ENCODE peak calls at places on chromosomes 2 and 18, in ten cellular contexts. H is cardiac fibroblast; D is glutamatergic neuron; Z is fibroblast of pulmonary artery; P is BE2C; I is CD4-positive, alpha-beta T cell; Q is neural crest cell; S is heart left ventricle; X is CD8-positive, alpha-beta T cell; V is GM13977. Y is an unnamed sample.

GRCh38 chr18:68103561-68103960 is 587.0 kb upstream of the DSEL start:
- DNase-seq in I (no peak), D (no peak), P (no peak), Z (no peak), X (no peak), V (no peak), S (no peak), Q (no peak), H (peak), Y (peak)

GRCh38 chr18:57772387-57772799 is 30.7 kb downstream of the ATP8B1 start:
- DNase-seq in Z (no peak), S (no peak), X (no peak), H (no peak), I (no peak), V (no peak), D (no peak), P (no peak), Q (no peak), Y (no peak)

GRCh38 chr2:99865818-99866676 is 276.3 kb downstream of the AFF3 start:
- DNase-seq in Q (no peak), Z (no peak), P (no peak), I (no peak), H (no peak), D (no peak), S (no peak), X (no peak), V (no peak), Y (no peak)

GRCh38 chr2:134118279-134119116 is 135.4 kb upstream of the MGAT5 start:
- DNase-seq in H (peak), X (peak), S (peak), D (peak), I (peak), Q (peak), P (peak), Z (peak), V (peak), Y (peak)

GRCh38 chr2:10892316-10892715 is 19.4 kb upstream of the KCNF1 start:
- DNase-seq in I (no peak), H (no peak), X (no peak), Z (no peak), P (no peak), S (no peak), D (no peak), Q (no peak), V (no peak), Y (no peak)

GRCh38 chr2:168538534-168538933 is 82.5 kb downstream of the CERS6 start:
- DNase-seq in I (no peak), P (no peak), Z (no peak), Q (no peak), S (no peak), D (no peak), V (no peak), H (no peak), X (no peak), Y (no peak)

GRCh38 chr2:160582481-160583161 is 89.0 kb upstream of the RBMS1 start:
- DNase-seq in S (no peak), Z (peak), X (no peak), Q (no peak), V (no peak), I (no peak), P (no peak), D (no peak), H (peak), Y (peak)

GRCh38 chr2:23506460-23507266 is 121.7 kb downstream of the KLHL29 start:
- DNase-seq in V (no peak), P (no peak), I (no peak), Q (no peak), H (peak), Z (peak), X (no peak), D (no peak), S (no peak), Y (peak)

GRCh38 chr2:134181219-134181618 is 72.7 kb upstream of the MGAT5 start:
- DNase-seq in V (peak), Q (no peak), P (no peak), H (no peak), I (peak), X (peak), S (no peak), Z (no peak), D (no peak), Y (no peak)

GRCh38 chr2:11582526-11583202 is 48.8 kb downstream of the GREB1 start:
- DNase-seq in V (peak), Q (peak), H (peak), X (peak), P (peak), S (peak), Z (peak), D (peak), I (peak), Y (peak)

GRCh38 chr2:188132385-188132784 is 159.3 kb upstream of the GULP1 start:
- DNase-seq in X (no peak), H (peak), I (no peak), P (peak), Q (no peak), D (no peak), Z (peak), S (peak), V (no peak), Y (peak)

GRCh38 chr2:191691016-191691725 is 13.2 kb downstream of the NABP1 start:
- DNase-seq in I (peak), P (peak), Q (peak), H (peak), X (peak), D (no peak), V (peak), S (peak), Z (peak), Y (peak)

GRCh38 chr18:10793730-10794370 is 268.0 kb downstream of the NAPG start:
- DNase-seq in D (no peak), P (no peak), X (no peak), V (no peak), Q (no peak), I (no peak), Z (no peak), S (no peak), H (no peak), Y (peak)
- TF ChIP-seq CTCF in D (no peak), P (no peak), X (no peak), V (no peak), Q (no peak), I (no peak), Z (no peak), S (no peak), H (no peak), Y (no peak)

DNA sequence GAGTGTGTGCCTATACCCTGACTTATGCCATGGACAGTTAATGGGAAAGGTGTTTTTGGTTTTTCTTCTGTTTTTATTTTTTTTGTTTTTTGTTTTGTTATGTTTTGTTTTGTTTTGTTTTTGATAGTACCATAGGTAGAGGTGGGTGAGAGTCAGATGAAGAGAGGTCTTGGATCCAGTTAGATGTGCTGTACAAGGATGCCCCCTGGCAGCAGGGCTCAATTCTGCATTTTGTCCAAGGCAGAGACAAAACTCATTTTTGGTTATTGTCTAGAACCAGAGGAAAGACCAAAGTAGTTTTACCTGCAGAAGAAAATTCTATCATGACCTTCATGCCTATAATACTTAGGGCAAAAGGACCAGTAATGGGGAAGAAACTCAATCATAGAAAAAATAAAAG is 48.5 kb downstream of the SLC5A7 start:
- DNase-seq in Z (no peak), S (no peak), X (no peak), P (no peak), Q (no peak), D (no peak), I (no peak), H (no peak), V (no peak), Y (no peak)
- TF ChIP-seq CTCF in Z (no peak), S (no peak), X (no peak), P (no peak), Q (peak), D (no peak), I (no peak), H (no peak), V (peak), Y (no peak)

DNA sequence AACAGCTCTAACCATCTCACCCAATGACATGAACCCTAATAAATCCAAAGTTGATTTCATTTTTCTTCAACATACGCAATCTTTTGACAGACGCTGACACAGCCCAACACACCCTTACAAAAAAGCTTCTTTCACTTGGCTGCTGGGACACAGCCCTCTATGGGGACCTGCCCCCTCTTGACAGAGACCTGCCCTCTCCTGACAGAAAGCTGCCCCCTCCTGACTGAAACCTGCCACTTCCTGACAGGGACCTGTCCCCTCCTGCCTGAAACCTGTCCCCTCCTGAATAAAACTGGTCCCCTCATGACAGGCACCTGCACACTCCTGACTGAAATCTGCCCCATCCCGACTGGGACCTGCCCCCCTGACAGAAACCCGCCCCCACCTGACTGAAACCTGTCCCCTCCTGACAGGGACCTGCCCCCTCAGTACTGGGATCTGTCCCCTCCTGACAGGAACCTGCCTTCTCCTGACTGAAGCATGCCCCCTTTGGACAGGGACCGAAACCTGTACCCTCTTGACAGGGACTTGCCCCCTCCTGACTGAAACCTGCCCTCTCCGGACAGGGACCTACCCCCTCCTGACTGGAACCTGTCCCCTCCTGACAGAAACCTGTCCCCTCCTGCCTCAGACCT is 87.9 kb downstream of the PXDN start:
- DNase-seq in Q (no peak), S (no peak), Z (no peak), P (no peak), D (no peak), V (no peak), I (no peak), X (no peak), H (no peak), Y (no peak)
- TF ChIP-seq CTCF in Q (no peak), S (no peak), Z (no peak), P (no peak), D (no peak), V (no peak), I (no peak), X (no peak), H (no peak), Y (peak)

GRCh38 chr2:20577495-20578235 is 73.2 kb downstream of the HS1BP3 start:
- DNase-seq in X (no peak), Q (no peak), I (no peak), S (no peak), V (no peak), Z (no peak), P (peak), D (no peak), H (no peak), Y (no peak)
- TF ChIP-seq CTCF in X (no peak), Q (no peak), I (no peak), S (no peak), V (no peak), Z (no peak), P (peak), D (no peak), H (no peak), Y (no peak)

GRCh38 chr2:107932483-107932882 is 53.8 kb upstream of the SLC5A7 start:
- DNase-seq in P (no peak), Q (no peak), V (no peak), X (no peak), I (no peak), D (no peak), Z (peak), S (no peak), H (peak), Y (peak)

GRCh38 chr2:107936427-107937359 is 49.6 kb upstream of the SLC5A7 start:
- DNase-seq in H (no peak), X (no peak), D (peak), V (no peak), S (no peak), I (no peak), Z (peak), P (no peak), Q (peak), Y (peak)

GRCh38 chr2:107927034-107927534 is 59.2 kb upstream of the SLC5A7 start:
- DNase-seq in P (no peak), H (no peak), S (no peak), I (no peak), D (no peak), Q (no peak), X (no peak), V (no peak), Z (no peak), Y (no peak)

GRCh38 chr2:107932986-107933385 is 53.3 kb upstream of the SLC5A7 start:
- DNase-seq in H (peak), S (no peak), I (no peak), X (no peak), D (no peak), P (no peak), V (no peak), Q (no peak), Z (peak), Y (peak)
- TF ChIP-seq CTCF in H (peak), S (peak), I (no peak), X (no peak), D (no peak), P (no peak), V (peak), Q (peak), Z (peak), Y (peak)

GRCh38 chr2:230881840-230882239 is 17.1 kb downstream of the ITM2C start:
- DNase-seq in X (no peak), I (no peak), Z (no peak), P (peak), V (no peak), D (no peak), H (no peak), S (no peak), Q (no peak), Y (no peak)
- TF ChIP-seq CTCF in X (no peak), I (no peak), Z (no peak), P (no peak), V (no peak), D (no peak), H (no peak), S (no peak), Q (no peak), Y (no peak)

GRCh38 chr2:73259276-73259675 is 25.0 kb downstream of the FBXO41 start:
- DNase-seq in V (no peak), P (no peak), X (no peak), H (no peak), S (no peak), D (no peak), I (no peak), Q (no peak), Z (no peak), Y (no peak)

GRCh38 chr2:73258913-73259215 is 24.8 kb downstream of the CCT7 start:
- DNase-seq in D (no peak), X (no peak), Z (no peak), I (no peak), H (no peak), Q (no peak), P (no peak), V (no peak), S (no peak), Y (no peak)

GRCh38 chr2:73262108-73262651 is 22.1 kb downstream of the FBXO41 start:
- DNase-seq in X (no peak), H (no peak), S (no peak), I (no peak), Q (no peak), P (no peak), D (no peak), Z (no peak), V (no peak), Y (no peak)

GRCh38 chr2:73259704-73260337 is 24.5 kb downstream of the FBXO41 start:
- DNase-seq in D (no peak), Q (no peak), Z (no peak), P (no peak), H (no peak), X (no peak), V (no peak), S (no peak), I (no peak), Y (no peak)

DNA sequence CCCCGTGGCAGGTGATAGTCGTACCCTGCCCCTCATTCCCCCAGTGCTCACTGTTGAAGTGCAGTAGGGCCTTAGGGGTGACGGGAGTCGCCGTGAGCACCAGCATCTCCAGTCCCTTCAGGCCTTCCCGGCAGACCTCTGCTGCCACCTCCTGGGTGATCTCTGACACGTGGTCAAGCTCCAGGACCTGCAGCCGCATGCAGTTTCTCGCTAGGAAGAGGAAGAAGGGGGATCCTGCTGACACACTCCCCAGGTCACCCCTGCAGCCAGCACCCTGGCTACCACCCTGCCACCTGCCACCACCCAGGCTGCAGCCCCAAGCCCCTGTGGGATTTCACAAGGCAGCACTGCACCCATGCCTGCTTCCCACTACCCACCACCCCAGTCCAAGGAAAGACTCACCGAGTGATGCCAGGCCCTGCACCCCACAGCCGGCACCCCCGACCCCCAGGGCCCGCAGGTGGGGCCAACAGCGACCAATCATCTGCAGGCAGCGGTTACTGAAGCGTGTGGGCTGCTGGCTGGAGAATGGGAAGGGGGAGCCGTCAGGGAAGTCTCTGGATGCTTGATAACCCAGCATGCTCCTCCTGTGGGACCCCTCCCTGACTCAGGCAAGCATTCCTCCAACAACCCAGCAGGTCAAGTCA is 23.8 kb downstream of the FBXO41 start:
- DNase-seq in P (peak), H (peak), X (peak), V (no peak), Q (peak), I (no peak), Z (peak), D (peak), S (no peak), Y (peak)
- TF ChIP-seq CTCF in P (peak), H (peak), X (no peak), V (peak), Q (peak), I (no peak), Z (peak), D (no peak), S (peak), Y (peak)

GRCh38 chr18:12747530-12748315 is 44.9 kb downstream of the PSMG2 start:
- DNase-seq in X (no peak), V (no peak), I (no peak), D (no peak), Q (no peak), H (no peak), S (no peak), P (no peak), Z (no peak), Y (peak)

GRCh38 chr18:12745095-12745820 is 42.4 kb downstream of the PSMG2 start:
- DNase-seq in S (no peak), D (no peak), V (no peak), I (no peak), H (no peak), P (no peak), Q (no peak), Z (no peak), X (no peak), Y (no peak)

GRCh38 chr18:12742453-12742852 is 39.6 kb downstream of the PSMG2 start:
- DNase-seq in I (no peak), Q (no peak), Z (peak), H (peak), S (no peak), X (no peak), D (no peak), V (no peak), P (no peak), Y (peak)

GRCh38 chr18:12741351-12741750 is 38.5 kb downstream of the PSMG2 start:
- DNase-seq in H (peak), X (no peak), V (no peak), I (no peak), Z (peak), S (no peak), P (peak), D (no peak), Q (no peak), Y (peak)

DNA sequence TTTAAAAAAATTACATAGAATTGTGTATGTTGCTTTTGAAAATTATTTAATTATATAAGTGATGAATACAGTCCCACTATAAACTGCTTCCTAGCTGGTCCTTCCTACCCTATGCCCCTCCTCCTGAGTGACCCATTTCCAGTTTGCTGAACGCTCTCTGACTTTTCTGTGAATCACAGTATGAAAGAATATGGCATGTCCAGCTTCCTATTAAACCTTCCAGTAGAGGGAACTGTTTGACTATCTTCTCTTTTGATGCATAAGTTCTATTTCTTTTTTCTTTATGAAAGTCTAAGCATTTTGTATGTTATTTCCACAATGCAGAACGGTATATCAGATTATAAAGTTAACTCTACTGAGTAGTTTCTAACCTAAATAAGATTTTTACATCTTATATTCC is 41.3 kb downstream of the PSMG2 start:
- DNase-seq in D (no peak), Z (peak), I (no peak), Q (no peak), P (no peak), H (peak), X (no peak), V (peak), S (no peak), Y (peak)
- TF ChIP-seq CTCF in D (no peak), Z (peak), I (peak), Q (peak), P (peak), H (peak), X (peak), V (peak), S (peak), Y (peak)

GRCh38 chr2:170770304-170771048 is at the start of gene ERICH2:
- DNase-seq in Z (peak), I (peak), H (peak), D (peak), X (peak), Q (peak), S (peak), P (peak), V (peak), Y (peak)
- TF ChIP-seq CTCF in Z (no peak), I (no peak), H (peak), D (no peak), X (no peak), Q (peak), S (no peak), P (peak), V (no peak), Y (peak)

DNA sequence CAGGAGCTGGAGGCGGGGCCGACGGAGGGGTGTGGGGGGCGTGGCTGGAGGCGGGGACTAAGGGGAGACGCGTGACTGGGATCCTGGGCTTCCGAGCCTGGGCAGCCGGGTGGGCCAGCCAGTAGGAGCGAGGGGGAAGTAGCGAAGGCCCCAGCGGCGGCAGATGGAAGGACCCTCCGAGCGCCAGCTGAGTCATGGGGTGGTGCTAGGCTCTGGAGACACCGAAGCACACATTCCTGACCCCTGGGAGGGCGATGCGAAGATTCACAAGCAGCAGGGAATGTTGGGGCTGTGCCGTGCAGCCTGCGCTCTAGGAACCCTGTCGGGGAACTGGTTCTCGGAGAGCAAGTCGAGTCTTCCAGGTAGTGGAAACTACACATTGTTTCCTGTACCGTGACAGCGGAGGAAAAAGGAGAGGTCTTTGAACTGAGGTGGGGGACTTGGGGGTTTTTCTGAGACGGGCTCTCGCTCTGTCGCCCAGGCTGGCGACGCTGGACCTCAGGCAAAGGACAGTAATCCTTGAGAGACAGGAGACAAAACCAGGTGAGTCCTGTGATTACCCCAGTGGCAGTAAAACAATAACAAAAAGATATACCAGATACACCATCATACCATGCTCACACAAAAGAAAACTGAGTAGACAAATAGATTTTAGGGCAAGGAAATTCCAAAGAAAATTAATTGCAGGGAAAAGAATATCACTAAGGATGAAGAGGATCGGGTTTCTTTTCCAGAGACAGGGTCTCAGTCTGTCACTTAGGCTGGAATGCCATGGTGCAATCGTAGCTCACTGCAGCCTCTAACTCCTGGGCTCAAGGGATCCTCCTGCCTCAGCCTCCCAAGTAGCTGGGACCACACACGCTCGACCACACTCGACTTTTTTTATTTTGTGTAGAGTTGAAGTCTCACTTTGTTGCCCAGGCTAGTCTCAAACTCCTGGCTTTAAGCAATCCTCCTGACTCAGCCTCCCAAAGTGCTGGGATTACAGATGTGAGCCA is 828 bp upstream of the AFG3L2 start:
- DNase-seq in V (no peak), H (no peak), I (no peak), S (no peak), D (no peak), Z (no peak), P (no peak), X (no peak), Q (peak), Y (peak)
- TF ChIP-seq CTCF in V (no peak), H (no peak), I (no peak), S (peak), D (no peak), Z (peak), P (peak), X (no peak), Q (peak), Y (peak)

Y was measured in choroid plexus epithelial cell.